ENCODE peak calls at places on chromosomes 3 and 15, in ten cellular contexts. W is left lung, I is cardiac muscle cell, E is transverse colon, X is psoas muscle, O is small intestine, Z is prostate gland, K is body of pancreas, U is A673, C is heart left ventricle. J is an unnamed sample.

GRCh38 chr3:147360936-147361670 is 45.2 kb downstream of the ZIC4 start:
- DNase-seq in W (no peak), I (no peak), E (no peak), X (no peak), O (no peak), Z (no peak), K (peak), U (peak), C (no peak), J (no peak)

GRCh38 chr3:184262166-184262926 is 993 bp upstream of the CAMK2N2 start:
- DNase-seq in W (no peak), I (no peak), E (no peak), X (no peak), O (no peak), Z (no peak), K (peak), U (no peak), C (no peak), J (no peak)

GRCh38 chr15:75188499-75188898 is 13.2 kb upstream of the C15orf39 start:
- DNase-seq in W (no peak), I (no peak), E (no peak), X (no peak), O (no peak), Z (no peak), K (no peak), U (no peak), C (no peak), J (no peak)

GRCh38 chr15:74135041-74135565 is 4.7 kb downstream of the ISLR2 start:
- DNase-seq in W (no peak), I (no peak), E (no peak), X (no peak), O (no peak), Z (no peak), K (no peak), U (no peak), C (no peak), J (no peak)

GRCh38 chr15:96340611-96341464 is 10.3 kb downstream of the NR2F2 start:
- DNase-seq in W (no peak), I (peak), E (peak), X (peak), O (no peak), Z (no peak), K (peak), U (peak), C (peak), J (no peak)

GRCh38 chr3:24548278-24548677 is 53.6 kb upstream of the THRB start:
- DNase-seq in W (no peak), I (no peak), E (no peak), X (no peak), O (no peak), Z (no peak), K (no peak), U (no peak), C (no peak), J (no peak)

GRCh38 chr15:92468987-92469386 is 75.3 kb downstream of the ST8SIA2 start:
- DNase-seq in W (no peak), I (no peak), E (no peak), X (no peak), O (no peak), Z (no peak), K (no peak), U (no peak), C (no peak), J (no peak)

GRCh38 chr3:22245122-22245521 is 494.1 kb upstream of the ZNF385D start:
- DNase-seq in W (no peak), I (no peak), E (no peak), X (peak), O (no peak), Z (no peak), K (peak), U (no peak), C (no peak), J (no peak)

GRCh38 chr3:187291001-187291511 is 481 bp downstream of the MASP1 start:
- DNase-seq in W (no peak), I (peak), E (no peak), X (peak), O (no peak), Z (no peak), K (peak), U (no peak), C (peak), J (no peak)

GRCh38 chr3:155131104-155131503 is 51.0 kb downstream of the MME start:
- DNase-seq in W (no peak), I (peak), E (no peak), X (no peak), O (peak), Z (peak), K (no peak), U (no peak), C (no peak), J (no peak)

GRCh38 chr3:151393146-151393831 is 8.7 kb upstream of the P2RY12 start:
- DNase-seq in W (no peak), I (no peak), E (no peak), X (no peak), O (no peak), Z (no peak), K (no peak), U (peak), C (no peak), J (no peak)

GRCh38 chr3:58639001-58639400 is 27.6 kb downstream of the FAM3D start:
- DNase-seq in W (no peak), I (no peak), E (no peak), X (no peak), O (no peak), Z (no peak), K (no peak), U (no peak), C (no peak), J (no peak)

GRCh38 chr3:52062499-52062898 is 6.1 kb upstream of the DUSP7 start:
- DNase-seq in W (no peak), I (no peak), E (peak), X (peak), O (no peak), Z (no peak), K (no peak), U (no peak), C (no peak), J (no peak)

GRCh38 chr15:52093539-52094502 is 18.8 kb downstream of the BCL2L10 start:
- DNase-seq in W (no peak), I (no peak), E (no peak), X (peak), O (no peak), Z (no peak), K (peak), U (peak), C (no peak), J (no peak)

GRCh38 chr3:196175116-196175625 is 36.0 kb downstream of the ZDHHC19 start:
- DNase-seq in W (peak), I (no peak), E (no peak), X (peak), O (no peak), Z (no peak), K (no peak), U (no peak), C (no peak), J (no peak)

GRCh38 chr3:57157666-57158065 is 7.5 kb downstream of the IL17RD start:
- DNase-seq in W (no peak), I (no peak), E (no peak), X (no peak), O (no peak), Z (no peak), K (no peak), U (no peak), C (no peak), J (no peak)

GRCh38 chr3:45027406-45027805 is 1.3 kb downstream of the CLEC3B start:
- DNase-seq in W (no peak), I (no peak), E (no peak), X (no peak), O (no peak), Z (no peak), K (no peak), U (no peak), C (no peak), J (no peak)

GRCh38 chr3:149765762-149766334 is 13.6 kb upstream of the COMMD2 start:
- DNase-seq in W (no peak), I (no peak), E (no peak), X (no peak), O (no peak), Z (no peak), K (no peak), U (peak), C (no peak), J (no peak)

GRCh38 chr3:120795017-120795648 is 52.6 kb downstream of the GTF2E1 start:
- DNase-seq in W (peak), I (peak), E (peak), X (peak), O (peak), Z (peak), K (peak), U (peak), C (peak), J (peak)

GRCh38 chr3:138051946-138052802 is 42.2 kb downstream of the CLDN18 start:
- DNase-seq in W (no peak), I (peak), E (no peak), X (no peak), O (peak), Z (no peak), K (peak), U (peak), C (no peak), J (no peak)

GRCh38 chr15:56733131-56734012 is at the start of gene ZNF280D:
- DNase-seq in W (peak), I (peak), E (peak), X (peak), O (peak), Z (peak), K (peak), U (peak), C (peak), J (peak)

GRCh38 chr3:49869525-49870126 is at the start of gene CAMKV:
- DNase-seq in W (peak), I (peak), E (no peak), X (no peak), O (no peak), Z (no peak), K (peak), U (peak), C (no peak), J (peak)

GRCh38 chr15:40096094-40096876 is 12.4 kb downstream of the BMF start:
- DNase-seq in W (no peak), I (no peak), E (no peak), X (no peak), O (no peak), Z (peak), K (no peak), U (no peak), C (no peak), J (no peak)

GRCh38 chr3:4978966-4979400 is 254 bp upstream of the BHLHE40 start:
- DNase-seq in W (peak), I (peak), E (peak), X (peak), O (peak), Z (peak), K (peak), U (peak), C (peak), J (peak)

GRCh38 chr15:50202003-50202402 is 20.0 kb downstream of the SLC27A2 start:
- DNase-seq in W (no peak), I (no peak), E (no peak), X (no peak), O (no peak), Z (no peak), K (no peak), U (no peak), C (no peak), J (no peak)

GRCh38 chr3:16884084-16884747 is 539 bp upstream of the PLCL2 start:
- DNase-seq in W (peak), I (peak), E (peak), X (peak), O (peak), Z (no peak), K (peak), U (peak), C (peak), J (peak)

GRCh38 chr3:81485444-81485865 is 276.0 kb downstream of the GBE1 start:
- DNase-seq in W (no peak), I (no peak), E (peak), X (no peak), O (peak), Z (no peak), K (no peak), U (no peak), C (no peak), J (no peak)

GRCh38 chr3:190514163-190515153 is 573 bp downstream of the IL1RAP start:
- DNase-seq in W (peak), I (peak), E (peak), X (peak), O (peak), Z (peak), K (peak), U (peak), C (peak), J (peak)

GRCh38 chr15:40249477-40250303 is 10.8 kb downstream of the PAK6 start:
- DNase-seq in W (peak), I (no peak), E (no peak), X (peak), O (no peak), Z (peak), K (no peak), U (no peak), C (no peak), J (no peak)

GRCh38 chr15:41013698-41014414 is 60.6 kb downstream of the CHAC1 start:
- DNase-seq in W (no peak), I (no peak), E (no peak), X (no peak), O (no peak), Z (no peak), K (no peak), U (peak), C (no peak), J (no peak)

GRCh38 chr15:79209116-79209515 is 73.4 kb upstream of the ANKRD34C start:
- DNase-seq in W (no peak), I (peak), E (no peak), X (no peak), O (no peak), Z (no peak), K (peak), U (no peak), C (no peak), J (no peak)

GRCh38 chr15:58951388-58952060 is 18.0 kb upstream of the SLTM start:
- DNase-seq in W (no peak), I (no peak), E (no peak), X (no peak), O (peak), Z (peak), K (peak), U (peak), C (no peak), J (no peak)

GRCh38 chr3:29344986-29345385 is 64.1 kb downstream of the RBMS3 start:
- DNase-seq in W (no peak), I (no peak), E (no peak), X (no peak), O (no peak), Z (no peak), K (no peak), U (no peak), C (no peak), J (no peak)

GRCh38 chr15:41476416-41477048 is 17.1 kb upstream of the ITPKA start:
- DNase-seq in W (no peak), I (no peak), E (no peak), X (no peak), O (no peak), Z (no peak), K (no peak), U (no peak), C (no peak), J (no peak)

GRCh38 chr15:63200464-63201242 is 11.2 kb downstream of the RAB8B start:
- DNase-seq in W (no peak), I (no peak), E (no peak), X (no peak), O (no peak), Z (no peak), K (no peak), U (no peak), C (no peak), J (no peak)

GRCh38 chr3:113240841-113241240 is 29.5 kb downstream of the BOC start:
- DNase-seq in W (no peak), I (no peak), E (no peak), X (no peak), O (no peak), Z (no peak), K (no peak), U (no peak), C (no peak), J (no peak)

GRCh38 chr15:82393671-82394070 is 35.9 kb upstream of the GOLGA6L9 start:
- DNase-seq in W (no peak), I (no peak), E (no peak), X (no peak), O (no peak), Z (no peak), K (no peak), U (no peak), C (no peak), J (no peak)

GRCh38 chr3:177930771-177931170 is 605.5 kb upstream of the KCNMB2 start:
- DNase-seq in W (no peak), I (no peak), E (no peak), X (no peak), O (no peak), Z (no peak), K (no peak), U (no peak), C (no peak), J (no peak)

GRCh38 chr15:75130597-75131268 is 70.9 kb upstream of the C15orf39 start:
- DNase-seq in W (no peak), I (no peak), E (peak), X (no peak), O (peak), Z (no peak), K (no peak), U (no peak), C (no peak), J (no peak)

GRCh38 chr3:74447221-74447620 is 167.2 kb downstream of the CNTN3 start:
- DNase-seq in W (no peak), I (no peak), E (no peak), X (no peak), O (no peak), Z (no peak), K (no peak), U (no peak), C (no peak), J (no peak)

DNA sequence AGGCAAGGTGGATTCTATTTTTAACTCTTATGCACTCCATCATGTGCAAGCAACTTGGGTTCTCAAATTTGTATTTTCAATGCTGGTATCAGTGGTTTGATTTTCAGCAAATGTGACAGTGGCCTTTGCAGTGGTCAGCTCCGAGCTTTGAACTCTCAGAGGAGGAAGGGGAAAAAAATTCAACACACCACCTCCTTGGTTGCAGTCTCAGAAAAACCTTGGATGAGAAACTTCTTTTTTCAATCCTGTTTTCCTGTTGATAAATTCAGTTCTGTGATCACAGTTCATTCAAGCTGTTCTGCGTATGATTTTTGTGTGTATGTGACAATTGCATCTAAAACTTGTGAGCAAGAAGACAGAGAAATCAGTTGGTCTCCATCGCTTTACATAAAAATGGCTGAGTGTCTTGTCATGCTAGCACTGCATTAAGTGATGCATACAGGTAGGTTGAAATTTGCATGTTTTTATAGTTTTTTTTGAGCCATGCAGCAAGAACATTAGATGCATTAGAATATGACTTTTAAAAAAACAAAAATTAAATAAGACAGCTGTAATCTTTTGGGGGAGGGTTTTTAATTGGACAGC is 19.2 kb downstream of the ZBTB38 start:
- DNase-seq in W (no peak), I (no peak), E (no peak), X (no peak), O (no peak), Z (no peak), K (no peak), U (peak), C (no peak), J (no peak)
- H3K4me3 ChIP-seq in W (no peak), I (no peak), E (no peak), X (no peak), O (no peak), Z (no peak), K (no peak), U (peak), C (no peak), J (no peak)

GRCh38 chr3:47035645-47036044 is 56.2 kb downstream of the NBEAL2 start:
- DNase-seq in W (no peak), I (no peak), E (no peak), X (no peak), O (no peak), Z (no peak), K (no peak), U (no peak), C (no peak), J (no peak)
- H3K27ac ChIP-seq in W (no peak), I (peak), E (peak), X (no peak), O (no peak), Z (no peak), K (no peak), U (no peak), C (no peak), J (no peak)

DNA sequence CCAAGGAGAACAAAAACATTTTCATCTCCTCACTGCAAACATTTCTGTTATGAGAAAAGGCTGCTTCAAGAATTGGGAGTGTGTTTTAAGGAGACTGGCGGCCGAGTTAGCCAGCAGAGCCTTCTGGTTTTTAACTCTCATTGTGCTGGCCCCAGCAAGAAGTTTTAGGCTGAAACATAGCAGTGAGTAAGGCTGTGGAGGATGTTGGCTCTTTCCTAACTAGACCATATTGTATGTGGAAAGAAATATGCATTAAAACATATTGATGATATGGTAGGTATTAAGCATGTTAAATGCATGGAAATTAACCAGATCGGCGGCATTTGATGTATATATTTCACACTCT is 90.7 kb downstream of the TIGIT start:
- DNase-seq in W (no peak), I (no peak), E (no peak), X (no peak), O (no peak), Z (no peak), K (peak), U (no peak), C (no peak), J (no peak)
- H3K4me3 ChIP-seq in W (peak), I (no peak), E (no peak), X (peak), O (no peak), Z (peak), K (no peak), U (peak), C (peak), J (no peak)

GRCh38 chr15:100131321-100132224 is 210.2 kb downstream of the ADAMTS17 start:
- DNase-seq in W (peak), I (peak), E (peak), X (no peak), O (peak), Z (peak), K (peak), U (no peak), C (peak), J (no peak)
- H3K27ac ChIP-seq in W (no peak), I (no peak), E (no peak), X (no peak), O (no peak), Z (no peak), K (no peak), U (no peak), C (no peak), J (no peak)

GRCh38 chr15:48176957-48177356 is 1.1 kb downstream of the MYEF2 start:
- DNase-seq in W (no peak), I (no peak), E (no peak), X (no peak), O (no peak), Z (no peak), K (no peak), U (no peak), C (no peak), J (no peak)
- H3K4me3 ChIP-seq in W (no peak), I (peak), E (no peak), X (peak), O (no peak), Z (no peak), K (no peak), U (peak), C (peak), J (no peak)

DNA sequence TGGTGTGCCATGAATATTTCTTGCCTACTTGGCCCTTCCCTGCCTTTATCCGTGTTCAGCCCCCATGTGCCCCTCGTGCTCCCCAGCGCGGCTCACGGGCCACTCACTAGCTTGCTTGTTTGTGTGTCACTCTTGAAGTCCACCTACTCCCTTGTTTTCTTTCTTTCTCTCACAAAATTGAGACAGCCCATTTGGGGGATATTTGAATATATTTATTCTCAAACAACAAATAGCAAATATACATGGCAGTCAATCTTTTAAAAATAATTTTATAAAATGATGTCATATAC is 82.2 kb downstream of the PLXNA1 start:
- DNase-seq in W (peak), I (no peak), E (no peak), X (no peak), O (no peak), Z (no peak), K (no peak), U (no peak), C (no peak), J (no peak)
- H3K27ac ChIP-seq in W (no peak), I (no peak), E (no peak), X (no peak), O (no peak), Z (no peak), K (no peak), U (no peak), C (no peak), J (no peak)